ENCODE peak calls at places on chromosomes 6 and 20, in eight cellular contexts. W, Q, P, C, E, J, U and V are unnamed samples.

GRCh38 chr6:147201885-147202515 is 2.2 kb upstream of the STXBP5 start:
- DNase-seq in W (peak; percentile 70), Q (peak; percentile 55), P (peak; percentile 37), C (peak; percentile 8), E (peak; percentile 23), J (peak; percentile 44), U (no peak), V (no peak)

GRCh38 chr20:36624068-36624813 is 18.7 kb downstream of the RAB5IF start:
- DNase-seq in W (no peak), Q (no peak), P (no peak), C (peak; percentile 68), E (no peak), J (no peak), U (no peak), V (no peak)

GRCh38 chr6:140029551-140029950 is 655.1 kb upstream of the CITED2 start:
- DNase-seq in W (no peak), Q (no peak), P (no peak), C (no peak), E (no peak), J (no peak), U (no peak), V (no peak)

GRCh38 chr6:87736809-87737540 is 34.9 kb upstream of the AKIRIN2 start:
- DNase-seq in W (no peak), Q (no peak), P (no peak), C (no peak), E (no peak), J (no peak), U (peak; percentile 78), V (no peak)

GRCh38 chr20:62208805-62209755 is 11.0 kb downstream of the HRH3 start:
- DNase-seq in W (peak; percentile 76), Q (no peak), P (no peak), C (peak; percentile 57), E (peak; percentile 38), J (no peak), U (no peak), V (no peak)

GRCh38 chr20:35297740-35298139 is 5.5 kb upstream of the FAM83C start:
- DNase-seq in W (no peak), Q (no peak), P (no peak), C (no peak), E (no peak), J (no peak), U (no peak), V (no peak)

GRCh38 chr6:50330347-50330746 is 280.6 kb upstream of the DEFB112 start:
- DNase-seq in W (no peak), Q (no peak), P (no peak), C (no peak), E (no peak), J (no peak), U (no peak), V (no peak)

GRCh38 chr6:35600659-35601125 is 88.0 kb upstream of the TULP1 start:
- DNase-seq in W (no peak), Q (no peak), P (no peak), C (no peak), E (no peak), J (no peak), U (no peak), V (no peak)

GRCh38 chr6:78492351-78493010 is 374.9 kb upstream of the IRAK1BP1 start:
- DNase-seq in W (no peak), Q (no peak), P (peak; percentile 41), C (no peak), E (no peak), J (peak; percentile 22), U (peak; percentile 50), V (no peak)

GRCh38 chr6:155106456-155107107 is 111.5 kb downstream of the TIAM2 start:
- DNase-seq in W (no peak), Q (no peak), P (no peak), C (no peak), E (no peak), J (peak; percentile 35), U (peak; percentile 49), V (peak; percentile 80)

GRCh38 chr20:54131675-54132611 is 41.8 kb downstream of the CYP24A1 start:
- DNase-seq in W (no peak), Q (no peak), P (no peak), C (no peak), E (no peak), J (no peak), U (no peak), V (no peak)

GRCh38 chr6:7139835-7140470 is 32.2 kb downstream of the RREB1 start:
- DNase-seq in W (no peak), Q (peak; percentile 62), P (no peak), C (no peak), E (no peak), J (no peak), U (no peak), V (no peak)

GRCh38 chr6:8556370-8557018 is 121.1 kb upstream of the SLC35B3 start:
- DNase-seq in W (no peak), Q (peak; percentile 79), P (peak; percentile 39), C (no peak), E (no peak), J (no peak), U (peak; percentile 3), V (peak; percentile 18)